ENCODE peak calls at places on chromosome 1, in eight cellular contexts. A is BE2C, C is choroid plexus epithelial cell, J is AG04450, N is tibial nerve, I is GM23338, D is astrocyte of the spinal cord, V is fibroblast of lung. M is an unnamed sample.

GRCh38 chr1:42957880-42958487 is 684 bp downstream of the SLC2A1 start:
- DNase-seq in A (peak; percentile 69), C (no peak), J (no peak), N (no peak), I (peak; percentile 65), D (no peak), V (peak; percentile 52), M (no peak)

GRCh38 chr1:152188673-152189591 is 29.9 kb upstream of the RPTN start:
- DNase-seq in A (peak; percentile 46), C (peak; percentile 84), J (no peak), N (peak; percentile 72), I (peak; percentile 84), D (peak; percentile 74), V (peak; percentile 56), M (no peak)

GRCh38 chr1:227424948-227425347 is 106.7 kb upstream of the CDC42BPA start:
- DNase-seq in A (no peak), C (no peak), J (no peak), N (no peak), I (no peak), D (no peak), V (no peak), M (no peak)

GRCh38 chr1:30446100-30446499 is 277.3 kb downstream of the MATN1 start:
- DNase-seq in A (no peak), C (no peak), J (no peak), N (no peak), I (no peak), D (no peak), V (no peak), M (no peak)

GRCh38 chr1:91526496-91526895 is 25.8 kb downstream of the CDC7 start:
- DNase-seq in A (no peak), C (peak; percentile 70), J (peak; percentile 77), N (no peak), I (no peak), D (no peak), V (peak; percentile 85), M (peak; percentile 44)

GRCh38 chr1:183840140-183840539 is 35.2 kb downstream of the RGL1 start:
- DNase-seq in A (no peak), C (peak; percentile 27), J (no peak), N (no peak), I (no peak), D (peak; percentile 52), V (peak; percentile 81), M (no peak)

GRCh38 chr1:219568728-219569127 is 44.2 kb downstream of the ZC3H11B start:
- DNase-seq in A (peak; percentile 15), C (no peak), J (no peak), N (no peak), I (no peak), D (no peak), V (peak; percentile 41), M (no peak)

GRCh38 chr1:157155658-157156057 is 17.5 kb upstream of the ETV3 start:
- DNase-seq in A (peak; percentile 92), C (peak; percentile 14), J (no peak), N (peak; percentile 10), I (peak; percentile 64), D (no peak), V (no peak), M (no peak)

GRCh38 chr1:53562256-53562982 is 103.2 kb downstream of the DMRTB1 start:
- DNase-seq in A (no peak), C (no peak), J (no peak), N (no peak), I (no peak), D (no peak), V (no peak), M (no peak)

GRCh38 chr1:94246692-94247145 is 9.3 kb upstream of the ARHGAP29 start:
- DNase-seq in A (no peak), C (no peak), J (no peak), N (no peak), I (peak; percentile 29), D (no peak), V (no peak), M (no peak)

GRCh38 chr1:25743164-25744139 is 56.5 kb upstream of the SELENON start:
- DNase-seq in A (peak; percentile 80), C (peak; percentile 95), J (no peak), N (peak; percentile 95), I (no peak), D (peak; percentile 39), V (peak; percentile 24), M (peak; percentile 95)

GRCh38 chr1:53069265-53069662 is 7.3 kb downstream of the PODN start:
- DNase-seq in A (no peak), C (no peak), J (no peak), N (no peak), I (no peak), D (no peak), V (no peak), M (no peak)

GRCh38 chr1:206430031-206430983 is 40.0 kb upstream of the IKBKE start:
- DNase-seq in A (no peak), C (peak; percentile 91), J (peak; percentile 66), N (no peak), I (no peak), D (peak; percentile 63), V (peak; percentile 92), M (no peak)

GRCh38 chr1:201561195-201561564 is 22.3 kb downstream of the NAV1 start:
- DNase-seq in A (no peak), C (no peak), J (no peak), N (no peak), I (no peak), D (no peak), V (no peak), M (no peak)

GRCh38 chr1:154943649-154944421 is 7.3 kb upstream of the PMVK start:
- DNase-seq in A (peak; percentile 66), C (peak; percentile 48), J (no peak), N (peak; percentile 27), I (peak; percentile 79), D (peak; percentile 18), V (no peak), M (no peak)

GRCh38 chr1:203360772-203361171 is 9.8 kb upstream of the FMOD start:
- DNase-seq in A (peak; percentile 61), C (no peak), J (no peak), N (no peak), I (peak; percentile 40), D (no peak), V (no peak), M (no peak)

GRCh38 chr1:10692401-10693021 is 103.9 kb downstream of the CASZ1 start:
- DNase-seq in A (peak; percentile 44), C (no peak), J (no peak), N (no peak), I (no peak), D (no peak), V (no peak), M (no peak)

DNA sequence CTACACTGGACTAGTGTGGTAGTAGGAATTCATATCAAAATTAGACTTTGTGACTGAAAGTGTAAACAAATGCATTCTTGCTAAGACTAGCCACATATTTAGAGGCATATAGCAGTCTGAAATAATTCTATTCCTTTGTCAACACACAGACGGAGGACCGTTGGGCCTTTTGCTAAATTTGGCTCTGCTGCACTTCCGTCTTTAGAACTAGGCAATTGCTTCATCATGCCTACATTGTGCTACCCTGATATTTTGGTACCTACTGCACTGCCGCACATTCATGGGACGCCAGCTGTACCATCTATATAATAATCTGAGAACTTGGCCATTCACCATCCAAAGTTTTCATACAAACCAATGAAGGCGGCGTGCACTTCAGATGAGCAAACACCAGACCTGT is 346.9 kb downstream of the KIF26B start:
- DNase-seq in A (no peak), C (no peak), J (no peak), N (no peak), I (no peak), D (no peak), V (no peak), M (no peak)
- H3K4me3 ChIP-seq in A (no peak overlapping the region), C (no peak overlapping the region), J (no peak overlapping the region), N (no peak overlapping the region), I (no peak overlapping the region), D (no peak overlapping the region), V (no peak overlapping the region), M (no peak overlapping the region)

GRCh38 chr1:228455715-228456114 is 31.5 kb upstream of the RNF187 start:
- DNase-seq in A (no peak), C (peak; percentile 59), J (no peak), N (no peak), I (no peak), D (no peak), V (no peak), M (no peak)
- TF ChIP-seq CTCF in A (peak; percentile 35), C (peak; percentile 65), J (peak; percentile 45), N (no peak), I (peak; percentile 34), D (peak; percentile 45), V (peak; percentile 52), M (peak; percentile 42)

DNA sequence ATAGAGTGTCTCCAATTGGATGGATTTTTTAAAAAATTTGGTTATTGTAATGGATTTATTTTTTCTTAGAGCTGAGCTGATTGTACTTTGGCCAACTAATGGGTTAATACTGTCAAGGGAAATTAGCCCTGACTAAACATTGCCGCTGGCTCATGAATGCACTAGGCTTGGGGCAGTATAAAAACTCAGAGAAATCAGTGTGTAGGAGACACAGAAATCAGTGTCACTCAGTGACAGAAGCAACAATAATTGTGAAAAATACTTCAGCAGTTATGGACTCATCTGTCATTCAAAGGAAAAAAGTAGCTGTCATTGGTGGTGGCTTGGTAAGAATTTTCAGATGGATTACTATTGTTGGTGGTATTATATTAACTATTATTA is at the start of gene KMO:
- DNase-seq in A (no peak), C (peak; percentile 26), J (no peak), N (no peak), I (no peak), D (no peak), V (peak; percentile 11), M (no peak)
- H3K4me3 ChIP-seq in A (peak within 1 kb of the TSS; percentile 69), C (peak within 1 kb of the TSS; percentile 59), J (peak within 1 kb of the TSS; percentile 59), N (peak within 1 kb of the TSS; percentile 25), I (no peak within 1 kb of the TSS), D (peak within 1 kb of the TSS; percentile 52), V (peak within 1 kb of the TSS; percentile 78), M (peak within 1 kb of the TSS; percentile 48)

GRCh38 chr1:198773030-198773429 is 134.2 kb downstream of the PTPRC start:
- DNase-seq in A (no peak), C (no peak), J (no peak), N (no peak), I (no peak), D (no peak), V (no peak), M (no peak)

GRCh38 chr1:198772626-198773025 is 133.8 kb downstream of the PTPRC start:
- DNase-seq in A (no peak), C (peak; percentile 61), J (no peak), N (no peak), I (no peak), D (peak; percentile 29), V (peak; percentile 12), M (no peak)

GRCh38 chr1:198774418-198774817 is 135.6 kb downstream of the PTPRC start:
- DNase-seq in A (no peak), C (no peak), J (no peak), N (no peak), I (no peak), D (no peak), V (no peak), M (no peak)

GRCh38 chr1:198775606-198776005 is 136.8 kb downstream of the PTPRC start:
- DNase-seq in A (no peak), C (peak; percentile 98), J (no peak), N (no peak), I (no peak), D (peak; percentile 92), V (peak; percentile 59), M (no peak)

DNA sequence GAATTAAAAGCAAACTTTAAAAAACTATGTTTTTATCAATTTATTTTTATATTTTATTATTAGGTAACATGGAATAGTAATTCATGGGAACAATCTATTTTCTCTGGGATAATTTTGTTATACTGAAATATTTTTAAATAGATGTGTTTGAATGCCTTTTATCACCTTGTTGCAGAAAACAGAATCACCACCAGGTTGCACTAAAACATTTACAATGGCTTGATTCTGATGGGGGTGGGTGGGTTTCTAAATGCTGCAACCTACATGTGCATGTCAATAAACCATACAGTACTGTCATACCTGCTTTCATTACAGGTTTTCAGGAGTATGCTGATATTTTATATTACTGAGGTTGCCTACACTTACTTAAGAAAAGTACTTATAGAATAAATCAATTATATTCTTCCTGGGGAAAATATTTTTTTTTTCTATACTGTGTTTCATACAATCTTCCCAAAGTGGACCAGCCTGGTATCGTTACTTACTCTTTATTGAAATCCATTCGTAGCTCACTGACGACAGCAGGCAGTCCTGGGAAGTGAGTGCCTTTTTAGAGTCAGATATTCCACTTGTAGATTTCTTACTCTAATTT is 132.8 kb downstream of the PTPRC start:
- DNase-seq in A (peak; percentile 60), C (peak; percentile 84), J (peak; percentile 27), N (no peak), I (peak; percentile 75), D (peak; percentile 76), V (peak; percentile 42), M (no peak)
- TF ChIP-seq CTCF in A (peak; percentile 72), C (peak; percentile 75), J (peak; percentile 63), N (peak; percentile 27), I (peak; percentile 76), D (peak; percentile 64), V (peak; percentile 57), M (peak; percentile 67)

M was measured in retinal pigment epithelial cell.